ENCODE peak calls at places on chromosomes 6 and 20, in four cellular contexts. J is transverse colon, C is AG04450, T is fibroblast of lung. V is an unnamed sample.
A peak's percentile ranks its signal among the peaks of the same experiment; 100 is the strongest.

GRCh38 chr6:34562861-34563512 is 6.9 kb upstream of the SPDEF start:
- DNase-seq in C (no peak), J (no peak), T (no peak), V (no peak)

GRCh38 chr6:90226257-90226656 is 70.4 kb downstream of the BACH2 start:
- DNase-seq in T (peak; percentile 81), J (no peak), C (no peak), V (no peak)

GRCh38 chr20:46253391-46253790 is 54.9 kb downstream of the CDH22 start:
- DNase-seq in J (peak; percentile 17), T (no peak), C (no peak), V (no peak)

GRCh38 chr20:1118336-1119127 is at the start of gene PSMF1:
- DNase-seq in J (peak; percentile 96), C (peak; percentile 72), T (peak; percentile 91), V (peak; percentile 71)

GRCh38 chr20:46905364-46906125 is 10.9 kb downstream of the EYA2 start:
- DNase-seq in T (no peak), J (no peak), C (no peak), V (no peak)

GRCh38 chr6:105646391-105646867 is 243.5 kb upstream of the PREP start:
- DNase-seq in T (no peak), C (no peak), J (no peak), V (peak; percentile 64)

GRCh38 chr20:53608456-53609413 is 15.1 kb upstream of the ZNF217 start:
- DNase-seq in J (peak; percentile 52), T (no peak), C (no peak), V (peak; percentile 95)

GRCh38 chr6:83310046-83310445 is 116.9 kb downstream of the RWDD2A start:
- DNase-seq in C (no peak), T (no peak), J (no peak), V (no peak)

GRCh38 chr6:170031684-170032121 is 259.2 kb downstream of the DLL1 start:
- DNase-seq in J (peak; percentile 7), C (no peak), T (no peak), V (no peak)

GRCh38 chr6:116667620-116668019 is 946 bp downstream of the ZUP1 start:
- DNase-seq in T (no peak), C (no peak), J (no peak), V (no peak)

GRCh38 chr20:47927385-47927851 is 142.1 kb upstream of the SULF2 start:
- DNase-seq in T (peak; percentile 7), J (no peak), C (no peak), V (no peak)

GRCh38 chr20:1333462-1334369 is 4.8 kb upstream of the SDCBP2 start:
- DNase-seq in J (no peak), C (no peak), T (no peak), V (no peak)

GRCh38 chr6:73585566-73586415 is 65.0 kb upstream of the EEF1A1 start:
- DNase-seq in T (peak; percentile 83), J (peak; percentile 47), C (peak; percentile 34), V (no peak)

GRCh38 chr6:30884521-30885480 is 482 bp downstream of the DDR1 start:
- DNase-seq in T (no peak), C (no peak), J (peak; percentile 62), V (no peak)

GRCh38 chr20:49821850-49822249 is 9.2 kb downstream of the SLC9A8 start:
- DNase-seq in J (no peak), T (peak; percentile 62), C (no peak), V (no peak)

GRCh38 chr6:16730720-16731502 is 30.3 kb downstream of the ATXN1 start:
- DNase-seq in J (no peak), T (no peak), C (no peak), V (no peak)

GRCh38 chr6:29130644-29131043 is 22.8 kb downstream of the OR2J3 start:
- DNase-seq in C (no peak), T (no peak), J (no peak), V (no peak)

GRCh38 chr20:24672886-24673677 is 203.7 kb downstream of the SYNDIG1 start:
- DNase-seq in C (peak; percentile 90), J (no peak), T (peak; percentile 95), V (peak; percentile 81)

GRCh38 chr6:158519354-158519753 is 40.5 kb upstream of the TMEM181 start:
- DNase-seq in J (no peak), C (no peak), T (no peak), V (no peak)

GRCh38 chr20:2093883-2094282 is 7.7 kb upstream of the STK35 start:
- DNase-seq in J (no peak), C (no peak), T (no peak), V (no peak)

GRCh38 chr20:11344939-11345338 is 572.8 kb upstream of the BTBD3 start:
- DNase-seq in J (no peak), T (no peak), C (no peak), V (no peak)

GRCh38 chr20:4717816-4718215 is 3.9 kb upstream of the PRND start:
- DNase-seq in J (no peak), T (no peak), C (no peak), V (no peak)

GRCh38 chr20:32052792-32053362 is 835 bp downstream of the HCK start:
- DNase-seq in J (peak; percentile 55), C (no peak), T (no peak), V (no peak)

GRCh38 chr6:119482850-119483285 is 133.3 kb upstream of the MAN1A1 start:
- DNase-seq in C (no peak), J (no peak), T (no peak), V (no peak)

GRCh38 chr6:112781236-112781635 is 434.1 kb downstream of the RFPL4B start:
- DNase-seq in C (no peak), J (no peak), T (peak; percentile 37), V (no peak)

GRCh38 chr6:33694401-33694931 is 17.0 kb downstream of the UQCC2 start:
- DNase-seq in T (peak; percentile 66), C (no peak), J (no peak), V (no peak)

GRCh38 chr20:17843246-17844132 is 125.1 kb downstream of the SNX5 start:
- DNase-seq in T (peak; percentile 98), J (no peak), C (peak; percentile 90), V (peak; percentile 56)

GRCh38 chr6:136051140-136051775 is 198.9 kb downstream of the MTFR2 start:
- DNase-seq in T (peak; percentile 76), J (no peak), C (peak; percentile 45), V (peak; percentile 86)

GRCh38 chr6:109690373-109690739 is 646 bp downstream of the AK9 start:
- DNase-seq in T (no peak), J (peak; percentile 83), C (no peak), V (no peak)

GRCh38 chr6:109686566-109686965 is 4.4 kb downstream of the AK9 start:
- DNase-seq in J (no peak), C (no peak), T (no peak), V (no peak)

GRCh38 chr6:109693128-109693527 is 2.0 kb downstream of the FIG4 start:
- DNase-seq in J (no peak), C (no peak), T (no peak), V (no peak)

GRCh38 chr6:109687271-109687721 is 3.7 kb downstream of the AK9 start:
- DNase-seq in C (peak; percentile 76), T (peak; percentile 92), J (no peak), V (peak; percentile 44)

GRCh38 chr6:109690740-109691687 is at the start of the genes AK9 and FIG4:
- DNase-seq in C (peak; percentile 72), J (peak; percentile 97), T (peak; percentile 91), V (peak; percentile 82)
- TF ChIP-seq CTCF in C (peak; percentile 42), J (peak; percentile 16), T (peak; percentile 32), V (peak; percentile 42)

DNA sequence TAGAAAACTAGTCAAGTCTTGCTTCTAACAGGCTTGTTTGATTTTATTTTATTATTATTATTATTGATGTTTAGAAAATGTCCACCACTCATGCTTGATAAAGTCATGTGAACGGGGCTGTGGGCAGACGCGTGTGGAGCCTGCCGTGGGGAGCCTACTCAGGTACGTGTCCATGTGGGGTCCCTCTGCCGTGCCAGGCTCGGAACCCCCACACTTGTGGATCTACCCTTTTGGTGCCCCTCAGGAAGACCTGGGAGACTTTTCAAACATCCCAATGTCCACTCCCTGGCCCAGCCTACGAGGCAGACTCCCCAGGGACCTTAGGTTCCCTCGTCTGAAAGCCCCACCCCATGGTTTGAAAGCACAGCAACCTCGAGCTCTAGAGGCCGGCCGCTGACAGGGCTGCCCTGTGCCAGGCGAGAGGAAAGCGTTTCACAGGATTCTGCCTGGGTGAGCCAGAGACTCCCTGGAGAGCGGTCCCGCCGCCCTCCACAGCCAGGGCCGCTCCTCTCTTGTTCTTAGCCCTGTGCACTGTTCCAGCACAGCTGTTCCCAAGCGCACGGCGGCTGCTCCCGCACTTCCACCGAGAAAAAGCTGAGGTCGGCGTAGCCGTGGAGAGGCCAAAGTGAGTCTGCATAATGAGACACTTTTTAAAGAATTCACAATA is 249.7 kb downstream of the TTLL2 start:
- DNase-seq in T (no peak), C (no peak), J (no peak), V (no peak)
- H3K4me3 ChIP-seq in T (no peak overlapping the region), C (no peak overlapping the region), J (no peak overlapping the region), V (no peak overlapping the region)

GRCh38 chr6:75568965-75569364 is 32.7 kb upstream of the SENP6 start:
- DNase-seq in J (no peak), C (no peak), T (no peak), V (no peak)

GRCh38 chr6:75566137-75566767 is 35.4 kb upstream of the SENP6 start:
- DNase-seq in C (no peak), J (no peak), T (no peak), V (no peak)

GRCh38 chr6:75557068-75557467 is 44.6 kb upstream of the SENP6 start:
- DNase-seq in C (no peak), J (no peak), T (no peak), V (peak; percentile 7)

GRCh38 chr6:75568100-75568499 is 33.6 kb upstream of the SENP6 start:
- DNase-seq in J (no peak), C (no peak), T (no peak), V (no peak)

DNA sequence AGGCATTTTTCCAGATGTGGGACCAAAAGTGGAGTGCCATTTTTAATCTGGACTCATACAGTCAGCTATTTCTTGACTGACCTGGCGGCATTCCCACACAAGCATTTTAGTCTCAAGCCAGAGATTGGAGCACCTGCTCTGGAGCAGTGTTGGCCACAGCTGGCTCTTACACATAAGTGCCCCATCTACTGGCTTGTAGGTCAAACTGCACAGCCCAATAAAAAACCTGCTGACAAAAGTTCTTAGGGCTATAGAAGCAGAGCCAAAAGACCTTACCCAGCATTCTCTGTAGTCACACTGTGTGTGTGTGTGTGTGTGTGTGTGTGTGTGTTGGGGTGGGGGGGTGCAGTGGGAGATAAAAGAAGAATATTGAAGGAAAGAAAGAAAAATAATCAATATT is 38.6 kb upstream of the SENP6 start:
- DNase-seq in T (peak; percentile 18), J (no peak), C (no peak), V (no peak)
- TF ChIP-seq CTCF in T (peak; percentile 48), J (no peak), C (peak; percentile 58), V (peak; percentile 55)

DNA sequence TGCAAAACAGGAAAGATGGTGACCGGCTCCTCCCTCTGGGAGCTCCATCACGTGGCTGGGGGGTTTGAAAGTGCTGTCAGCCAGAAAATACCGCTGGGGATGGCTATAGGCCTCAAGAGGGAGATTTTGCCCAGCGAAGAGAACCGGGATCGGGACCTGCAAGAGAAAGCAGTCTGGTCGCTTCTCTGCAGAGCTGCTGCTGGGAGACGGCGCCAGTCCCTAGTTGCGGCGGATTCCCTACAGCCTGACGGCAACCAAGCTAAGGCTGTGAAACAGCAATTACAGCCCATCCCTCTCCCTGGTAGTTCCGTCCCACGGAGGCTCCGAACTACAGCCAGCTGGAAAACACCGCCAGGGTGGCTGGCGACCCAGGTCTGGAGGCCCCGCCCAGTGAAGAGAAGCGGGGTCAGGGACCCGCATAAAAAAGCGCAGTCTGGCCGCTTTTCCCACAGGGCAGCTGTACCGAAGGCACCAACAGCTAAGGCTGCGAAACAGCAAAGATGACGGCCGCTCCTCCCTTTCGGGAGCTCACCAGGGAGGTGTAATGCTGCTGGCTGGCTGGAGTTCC is 238.1 kb upstream of the IRAK1BP1 start:
- DNase-seq in C (no peak), T (peak; percentile 25), J (no peak), V (no peak)
- H3K4me3 ChIP-seq in C (peak overlapping the region; percentile 52), T (peak overlapping the region; percentile 57), J (no peak overlapping the region), V (peak overlapping the region; percentile 46)

GRCh38 chr6:41228616-41229015 is 467 bp downstream of the TREML4 start:
- DNase-seq in C (no peak), T (no peak), J (no peak), V (no peak)
- TF ChIP-seq CTCF in C (no peak), T (no peak), J (no peak), V (no peak)